ENCODE peak calls at places on chromosomes 13 and 19, in ten cellular contexts. One of them, this sample, is unnamed.

GRCh38 chr13:27170521-27171243 is 929 bp downstream of the USP12 start:
- DNase-seq in NCI-H1105: no peak
- DNase-seq in fibroblast of pulmonary artery: peak
- DNase-seq in omental fat pad: no peak
- DNase-seq in stromal cell of bone marrow: no peak
- DNase-seq in endodermal cell: peak
- DNase-seq in NCI-H2081: peak
- DNase-seq in smooth muscle cell of the brain vasculature: no peak
- DNase-seq in ureter: no peak
- DNase-seq in stomach: peak
- DNase-seq in this sample: peak

GRCh38 chr13:85798999-85799646 is at the start of gene SLITRK6:
- DNase-seq in NCI-H1105: peak
- DNase-seq in fibroblast of pulmonary artery: peak
- DNase-seq in omental fat pad: no peak
- DNase-seq in stromal cell of bone marrow: peak
- DNase-seq in endodermal cell: peak
- DNase-seq in NCI-H2081: peak
- DNase-seq in smooth muscle cell of the brain vasculature: peak
- DNase-seq in ureter: peak
- DNase-seq in stomach: no peak
- DNase-seq in this sample: no peak

GRCh38 chr13:77979721-77980377 is 61.2 kb upstream of the EDNRB start:
- DNase-seq in NCI-H1105: no peak
- DNase-seq in fibroblast of pulmonary artery: peak
- DNase-seq in omental fat pad: no peak
- DNase-seq in stromal cell of bone marrow: no peak
- DNase-seq in endodermal cell: no peak
- DNase-seq in NCI-H2081: no peak
- DNase-seq in smooth muscle cell of the brain vasculature: no peak
- DNase-seq in ureter: no peak
- DNase-seq in stomach: no peak
- DNase-seq in this sample: no peak

GRCh38 chr19:8304841-8305621 is 3.1 kb downstream of the CD320 start:
- DNase-seq in NCI-H1105: no peak
- DNase-seq in fibroblast of pulmonary artery: no peak
- DNase-seq in omental fat pad: no peak
- DNase-seq in stromal cell of bone marrow: no peak
- DNase-seq in endodermal cell: peak
- DNase-seq in NCI-H2081: no peak
- DNase-seq in smooth muscle cell of the brain vasculature: no peak
- DNase-seq in ureter: peak
- DNase-seq in stomach: peak
- DNase-seq in this sample: no peak

GRCh38 chr13:75318138-75318833 is 163.7 kb downstream of the TBC1D4 start:
- DNase-seq in NCI-H1105: no peak
- DNase-seq in fibroblast of pulmonary artery: no peak
- DNase-seq in omental fat pad: no peak
- DNase-seq in stromal cell of bone marrow: no peak
- DNase-seq in endodermal cell: no peak
- DNase-seq in NCI-H2081: no peak
- DNase-seq in smooth muscle cell of the brain vasculature: no peak
- DNase-seq in ureter: no peak
- DNase-seq in stomach: no peak
- DNase-seq in this sample: no peak

GRCh38 chr13:76884167-76884566 is 2.0 kb downstream of the KCTD12 start:
- DNase-seq in NCI-H1105: no peak
- DNase-seq in fibroblast of pulmonary artery: peak
- DNase-seq in omental fat pad: no peak
- DNase-seq in stromal cell of bone marrow: no peak
- DNase-seq in endodermal cell: peak
- DNase-seq in NCI-H2081: peak
- DNase-seq in smooth muscle cell of the brain vasculature: no peak
- DNase-seq in ureter: no peak
- DNase-seq in stomach: peak
- DNase-seq in this sample: peak

GRCh38 chr13:59750860-59751259 is 412.9 kb downstream of the DIAPH3 start:
- DNase-seq in NCI-H1105: no peak
- DNase-seq in fibroblast of pulmonary artery: peak
- DNase-seq in omental fat pad: no peak
- DNase-seq in stromal cell of bone marrow: peak
- DNase-seq in endodermal cell: peak
- DNase-seq in NCI-H2081: no peak
- DNase-seq in smooth muscle cell of the brain vasculature: peak
- DNase-seq in ureter: no peak
- DNase-seq in stomach: no peak
- DNase-seq in this sample: no peak

GRCh38 chr19:1261863-1262686 is 7.1 kb upstream of the CIRBP start:
- DNase-seq in NCI-H1105: no peak
- DNase-seq in fibroblast of pulmonary artery: no peak
- DNase-seq in omental fat pad: no peak
- DNase-seq in stromal cell of bone marrow: no peak
- DNase-seq in endodermal cell: peak
- DNase-seq in NCI-H2081: no peak
- DNase-seq in smooth muscle cell of the brain vasculature: no peak
- DNase-seq in ureter: no peak
- DNase-seq in stomach: peak
- DNase-seq in this sample: no peak

GRCh38 chr19:34082289-34083077 is 89.8 kb upstream of the LSM14A start:
- DNase-seq in NCI-H1105: no peak
- DNase-seq in fibroblast of pulmonary artery: no peak
- DNase-seq in omental fat pad: no peak
- DNase-seq in stromal cell of bone marrow: no peak
- DNase-seq in endodermal cell: peak
- DNase-seq in NCI-H2081: no peak
- DNase-seq in smooth muscle cell of the brain vasculature: no peak
- DNase-seq in ureter: no peak
- DNase-seq in stomach: no peak
- DNase-seq in this sample: no peak

GRCh38 chr19:5484398-5485285 is 29.4 kb downstream of the ZNRF4 start:
- DNase-seq in NCI-H1105: no peak
- DNase-seq in fibroblast of pulmonary artery: no peak
- DNase-seq in omental fat pad: no peak
- DNase-seq in stromal cell of bone marrow: no peak
- DNase-seq in endodermal cell: peak
- DNase-seq in NCI-H2081: peak
- DNase-seq in smooth muscle cell of the brain vasculature: no peak
- DNase-seq in ureter: no peak
- DNase-seq in stomach: peak
- DNase-seq in this sample: no peak

GRCh38 chr19:54392078-54392477 is 23.2 kb upstream of the TTYH1 start:
- DNase-seq in NCI-H1105: no peak
- DNase-seq in fibroblast of pulmonary artery: no peak
- DNase-seq in omental fat pad: no peak
- DNase-seq in stromal cell of bone marrow: no peak
- DNase-seq in endodermal cell: no peak
- DNase-seq in NCI-H2081: peak
- DNase-seq in smooth muscle cell of the brain vasculature: no peak
- DNase-seq in ureter: no peak
- DNase-seq in stomach: no peak
- DNase-seq in this sample: no peak

GRCh38 chr13:32581177-32581786 is 5.0 kb upstream of the PDS5B start:
- DNase-seq in NCI-H1105: no peak
- DNase-seq in fibroblast of pulmonary artery: peak
- DNase-seq in omental fat pad: no peak
- DNase-seq in stromal cell of bone marrow: no peak
- DNase-seq in endodermal cell: no peak
- DNase-seq in NCI-H2081: peak
- DNase-seq in smooth muscle cell of the brain vasculature: no peak
- DNase-seq in ureter: no peak
- DNase-seq in stomach: no peak
- DNase-seq in this sample: no peak

GRCh38 chr19:44762033-44762432 is 13.5 kb downstream of the BCL3 start:
- DNase-seq in NCI-H1105: no peak
- DNase-seq in fibroblast of pulmonary artery: no peak
- DNase-seq in omental fat pad: no peak
- DNase-seq in stromal cell of bone marrow: no peak
- DNase-seq in endodermal cell: no peak
- DNase-seq in NCI-H2081: no peak
- DNase-seq in smooth muscle cell of the brain vasculature: no peak
- DNase-seq in ureter: no peak
- DNase-seq in stomach: no peak
- DNase-seq in this sample: no peak

GRCh38 chr19:3184847-3185481 is 766 bp upstream of the NCLN start:
- DNase-seq in NCI-H1105: peak
- DNase-seq in fibroblast of pulmonary artery: peak
- DNase-seq in omental fat pad: peak
- DNase-seq in stromal cell of bone marrow: no peak
- DNase-seq in endodermal cell: no peak
- DNase-seq in NCI-H2081: peak
- DNase-seq in smooth muscle cell of the brain vasculature: no peak
- DNase-seq in ureter: no peak
- DNase-seq in stomach: peak
- DNase-seq in this sample: no peak

GRCh38 chr19:53771133-53771532 is 53.0 kb downstream of the NLRP12 start:
- DNase-seq in NCI-H1105: no peak
- DNase-seq in fibroblast of pulmonary artery: no peak
- DNase-seq in omental fat pad: no peak
- DNase-seq in stromal cell of bone marrow: no peak
- DNase-seq in endodermal cell: no peak
- DNase-seq in NCI-H2081: no peak
- DNase-seq in smooth muscle cell of the brain vasculature: no peak
- DNase-seq in ureter: peak
- DNase-seq in stomach: no peak
- DNase-seq in this sample: no peak

GRCh38 chr19:38277549-38277948 is 13.2 kb downstream of the SPINT2 start:
- DNase-seq in NCI-H1105: no peak
- DNase-seq in fibroblast of pulmonary artery: peak
- DNase-seq in omental fat pad: no peak
- DNase-seq in stromal cell of bone marrow: no peak
- DNase-seq in endodermal cell: no peak
- DNase-seq in NCI-H2081: no peak
- DNase-seq in smooth muscle cell of the brain vasculature: no peak
- DNase-seq in ureter: no peak
- DNase-seq in stomach: no peak
- DNase-seq in this sample: no peak

GRCh38 chr19:4052114-4052992 is 14.3 kb downstream of the ZBTB7A start:
- DNase-seq in NCI-H1105: no peak
- DNase-seq in fibroblast of pulmonary artery: no peak
- DNase-seq in omental fat pad: no peak
- DNase-seq in stromal cell of bone marrow: no peak
- DNase-seq in endodermal cell: no peak
- DNase-seq in NCI-H2081: no peak
- DNase-seq in smooth muscle cell of the brain vasculature: no peak
- DNase-seq in ureter: no peak
- DNase-seq in stomach: peak
- DNase-seq in this sample: no peak

GRCh38 chr13:108352599-108352998 is 83.1 kb downstream of the TNFSF13B start:
- DNase-seq in NCI-H1105: no peak
- DNase-seq in fibroblast of pulmonary artery: peak
- DNase-seq in omental fat pad: no peak
- DNase-seq in stromal cell of bone marrow: peak
- DNase-seq in endodermal cell: no peak
- DNase-seq in NCI-H2081: no peak
- DNase-seq in smooth muscle cell of the brain vasculature: no peak
- DNase-seq in ureter: no peak
- DNase-seq in stomach: no peak
- DNase-seq in this sample: no peak

GRCh38 chr19:45103625-45104319 is 10.8 kb downstream of the PPP1R37 start:
- DNase-seq in NCI-H1105: no peak
- DNase-seq in fibroblast of pulmonary artery: no peak
- DNase-seq in omental fat pad: no peak
- DNase-seq in stromal cell of bone marrow: no peak
- DNase-seq in endodermal cell: peak
- DNase-seq in NCI-H2081: peak
- DNase-seq in smooth muscle cell of the brain vasculature: no peak
- DNase-seq in ureter: no peak
- DNase-seq in stomach: no peak
- DNase-seq in this sample: no peak

GRCh38 chr13:111278258-111278657 is 42.2 kb upstream of the TEX29 start:
- DNase-seq in NCI-H1105: no peak
- DNase-seq in fibroblast of pulmonary artery: no peak
- DNase-seq in omental fat pad: no peak
- DNase-seq in stromal cell of bone marrow: no peak
- DNase-seq in endodermal cell: no peak
- DNase-seq in NCI-H2081: no peak
- DNase-seq in smooth muscle cell of the brain vasculature: no peak
- DNase-seq in ureter: no peak
- DNase-seq in stomach: no peak
- DNase-seq in this sample: no peak

GRCh38 chr13:98454389-98454881 is 122.5 kb downstream of the STK24 start:
- DNase-seq in NCI-H1105: peak
- DNase-seq in fibroblast of pulmonary artery: peak
- DNase-seq in omental fat pad: no peak
- DNase-seq in stromal cell of bone marrow: peak
- DNase-seq in endodermal cell: no peak
- DNase-seq in NCI-H2081: peak
- DNase-seq in smooth muscle cell of the brain vasculature: peak
- DNase-seq in ureter: no peak
- DNase-seq in stomach: no peak
- DNase-seq in this sample: no peak

GRCh38 chr19:50328257-50329145 is 676 bp downstream of the KCNC3 start:
- DNase-seq in NCI-H1105: no peak
- DNase-seq in fibroblast of pulmonary artery: no peak
- DNase-seq in omental fat pad: no peak
- DNase-seq in stromal cell of bone marrow: no peak
- DNase-seq in endodermal cell: peak
- DNase-seq in NCI-H2081: no peak
- DNase-seq in smooth muscle cell of the brain vasculature: no peak
- DNase-seq in ureter: no peak
- DNase-seq in stomach: no peak
- DNase-seq in this sample: peak

GRCh38 chr13:46961719-46962118 is 64.9 kb upstream of the HTR2A start:
- DNase-seq in NCI-H1105: no peak
- DNase-seq in fibroblast of pulmonary artery: peak
- DNase-seq in omental fat pad: no peak
- DNase-seq in stromal cell of bone marrow: peak
- DNase-seq in endodermal cell: no peak
- DNase-seq in NCI-H2081: no peak
- DNase-seq in smooth muscle cell of the brain vasculature: peak
- DNase-seq in ureter: no peak
- DNase-seq in stomach: no peak
- DNase-seq in this sample: peak

GRCh38 chr19:38337360-38337653 is 1.7 kb downstream of the CATSPERG start:
- DNase-seq in NCI-H1105: no peak
- DNase-seq in fibroblast of pulmonary artery: no peak
- DNase-seq in omental fat pad: no peak
- DNase-seq in stromal cell of bone marrow: no peak
- DNase-seq in endodermal cell: no peak
- DNase-seq in NCI-H2081: no peak
- DNase-seq in smooth muscle cell of the brain vasculature: no peak
- DNase-seq in ureter: no peak
- DNase-seq in stomach: no peak
- DNase-seq in this sample: no peak

GRCh38 chr19:42051166-42052115 is 18.6 kb downstream of the GRIK5 start:
- DNase-seq in NCI-H1105: no peak
- DNase-seq in fibroblast of pulmonary artery: no peak
- DNase-seq in omental fat pad: no peak
- DNase-seq in stromal cell of bone marrow: no peak
- DNase-seq in endodermal cell: no peak
- DNase-seq in NCI-H2081: no peak
- DNase-seq in smooth muscle cell of the brain vasculature: no peak
- DNase-seq in ureter: no peak
- DNase-seq in stomach: peak
- DNase-seq in this sample: no peak

GRCh38 chr19:3055741-3056453 is 6.4 kb downstream of the TLE5 start:
- DNase-seq in NCI-H1105: peak
- DNase-seq in fibroblast of pulmonary artery: no peak
- DNase-seq in omental fat pad: no peak
- DNase-seq in stromal cell of bone marrow: no peak
- DNase-seq in endodermal cell: peak
- DNase-seq in NCI-H2081: peak
- DNase-seq in smooth muscle cell of the brain vasculature: no peak
- DNase-seq in ureter: peak
- DNase-seq in stomach: peak
- DNase-seq in this sample: no peak

GRCh38 chr19:18433735-18434398 is 4.1 kb downstream of the ISYNA1 start:
- DNase-seq in NCI-H1105: no peak
- DNase-seq in fibroblast of pulmonary artery: no peak
- DNase-seq in omental fat pad: no peak
- DNase-seq in stromal cell of bone marrow: no peak
- DNase-seq in endodermal cell: peak
- DNase-seq in NCI-H2081: no peak
- DNase-seq in smooth muscle cell of the brain vasculature: no peak
- DNase-seq in ureter: no peak
- DNase-seq in stomach: no peak
- DNase-seq in this sample: no peak

GRCh38 chr19:48348737-48349136 is 15.0 kb downstream of the TMEM143 start:
- DNase-seq in NCI-H1105: no peak
- DNase-seq in fibroblast of pulmonary artery: no peak
- DNase-seq in omental fat pad: no peak
- DNase-seq in stromal cell of bone marrow: no peak
- DNase-seq in endodermal cell: no peak
- DNase-seq in NCI-H2081: no peak
- DNase-seq in smooth muscle cell of the brain vasculature: no peak
- DNase-seq in ureter: no peak
- DNase-seq in stomach: no peak
- DNase-seq in this sample: no peak